ENCODE peak calls at places on chromosome 17, in six cellular contexts. L is HCT116, P is stomach, V is IMR-90, M is brain microvascular endothelial cell, U is DND-41. K is an unnamed sample.

GRCh38 chr17:3826191-3826590 is 19.9 kb downstream of the NCBP3 start:
- DNase-seq in P (no peak), U (no peak), L (no peak), V (peak), M (no peak), K (no peak)

GRCh38 chr17:33205552-33205951 is 87.5 kb downstream of the ASIC2 start:
- DNase-seq in P (no peak), V (no peak), M (no peak), U (no peak), L (no peak), K (no peak)

GRCh38 chr17:58084317-58084981 is 1.2 kb downstream of the DYNLL2 start:
- DNase-seq in L (peak), U (peak), V (no peak), P (peak), M (no peak), K (no peak)

GRCh38 chr17:66398617-66399016 is 96.2 kb downstream of the PRKCA start:
- DNase-seq in M (no peak), P (no peak), L (no peak), U (no peak), V (no peak), K (no peak)

GRCh38 chr17:50834786-50835562 is 412 bp upstream of the WFIKKN2 start:
- DNase-seq in M (peak), U (no peak), P (no peak), L (no peak), V (peak), K (peak)

GRCh38 chr17:48134912-48135480 is 27.4 kb downstream of the SNX11 start:
- DNase-seq in L (no peak), M (no peak), P (no peak), U (no peak), V (no peak), K (no peak)

GRCh38 chr17:2343421-2343820 is 6.1 kb downstream of the SGSM2 start:
- DNase-seq in M (no peak), P (no peak), L (no peak), V (no peak), U (no peak), K (no peak)

GRCh38 chr17:9676084-9676483 is 30.8 kb downstream of the USP43 start:
- DNase-seq in U (no peak), M (no peak), P (no peak), V (no peak), L (no peak), K (no peak)

GRCh38 chr17:80130992-80131391 is 15.9 kb downstream of the EIF4A3 start:
- DNase-seq in U (no peak), M (no peak), V (no peak), P (no peak), L (no peak), K (no peak)

GRCh38 chr17:2172447-2172938 is 117.6 kb downstream of the HIC1 start:
- DNase-seq in V (peak), L (no peak), M (peak), P (no peak), U (no peak), K (no peak)

GRCh38 chr17:77372444-77373297 is 231.9 kb downstream of the SEC14L1 start:
- DNase-seq in V (peak), L (no peak), M (no peak), U (peak), P (peak), K (peak)

GRCh38 chr17:31653710-31654109 is 205.3 kb downstream of the COPRS start:
- DNase-seq in L (no peak), V (no peak), P (no peak), U (no peak), M (no peak), K (no peak)

GRCh38 chr17:671076-671762 is 43.4 kb downstream of the VPS53 start:
- DNase-seq in U (no peak), M (no peak), V (no peak), L (no peak), P (no peak), K (no peak)

GRCh38 chr17:7025240-7025639 is 2.4 kb downstream of the BCL6B start:
- DNase-seq in M (no peak), P (no peak), U (no peak), V (no peak), L (no peak), K (no peak)

GRCh38 chr17:80198144-80198661 is 21.9 kb downstream of the SGSH start:
- DNase-seq in V (no peak), P (no peak), L (no peak), M (no peak), U (no peak), K (no peak)

GRCh38 chr17:52209507-52209906 is 51.0 kb upstream of the CA10 start:
- DNase-seq in L (no peak), V (no peak), M (no peak), P (no peak), U (no peak), K (no peak)

DNA sequence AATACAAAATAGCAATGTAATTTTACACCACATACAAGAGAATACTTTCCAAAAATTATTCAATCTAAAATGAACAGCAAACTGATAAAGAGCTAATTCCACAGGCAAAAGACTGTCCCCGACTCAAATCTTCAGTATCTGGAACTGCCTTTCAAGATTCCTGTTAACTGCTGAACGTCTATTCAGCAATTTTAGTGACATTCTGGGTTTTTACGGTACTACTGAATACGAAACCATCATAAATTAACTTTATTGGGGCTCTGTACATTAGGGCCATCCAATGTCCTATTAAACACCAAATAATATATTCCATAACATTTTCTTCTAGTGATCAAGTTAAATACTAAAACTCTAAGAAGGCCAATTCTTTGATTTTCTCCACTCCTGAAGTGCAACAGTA is 1.6 kb downstream of the FBXL20 start:
- DNase-seq in L (no peak), M (no peak), V (no peak), U (no peak), P (no peak), K (no peak)
- H3K4me3 ChIP-seq in L (no peak), M (no peak), V (peak), U (peak), P (peak), K (peak)

DNA sequence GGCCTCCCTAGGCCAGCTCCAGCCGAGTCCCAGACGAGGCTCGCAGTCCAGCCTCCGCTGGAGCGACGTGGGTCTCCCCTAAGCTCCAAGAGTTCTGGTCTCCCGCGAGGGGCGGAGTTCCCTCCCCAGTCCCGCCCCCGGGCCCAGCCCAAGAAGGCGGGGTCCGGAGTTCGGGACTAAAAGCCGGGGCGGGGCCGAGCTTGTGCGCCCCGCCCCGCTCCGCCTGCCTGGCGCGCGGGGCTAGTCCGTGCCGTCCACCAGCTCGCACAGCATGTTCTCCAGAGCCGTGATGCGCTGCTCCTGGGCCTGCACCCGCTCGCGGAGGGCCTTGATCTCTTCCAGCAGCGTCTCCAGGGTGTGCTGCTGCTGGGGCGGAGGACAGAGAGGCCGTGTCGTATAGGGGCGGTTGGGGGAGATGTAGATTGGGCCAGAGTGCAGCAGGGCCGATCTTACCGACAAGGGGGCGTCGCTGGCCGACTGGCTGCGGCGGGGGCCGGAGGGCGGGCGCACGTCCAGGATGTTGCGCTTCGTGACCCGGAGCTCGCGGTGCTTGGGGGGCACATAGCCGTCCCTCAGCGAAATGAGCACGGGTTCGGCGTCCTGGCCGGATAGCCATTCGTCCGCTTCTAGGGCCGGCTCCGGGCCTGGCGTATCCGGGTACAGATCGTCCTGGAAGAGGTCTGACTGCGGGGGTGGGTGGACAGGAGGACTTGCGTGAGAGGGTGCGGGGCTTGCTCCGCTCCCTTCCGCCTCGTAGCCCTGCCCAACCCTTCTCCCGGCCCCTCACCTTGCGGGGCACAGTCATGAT is 7.0 kb downstream of the CORO6 start:
- DNase-seq in P (peak), U (peak), L (no peak), M (peak), V (peak), K (peak)
- H3K4me3 ChIP-seq in P (peak), U (peak), L (no peak), M (peak), V (no peak), K (peak)

GRCh38 chr17:64016248-64016784 is 4.1 kb downstream of the ICAM2 start:
- DNase-seq in M (no peak), U (peak), V (no peak), P (no peak), L (no peak), K (no peak)

GRCh38 chr17:64015447-64015846 is 5.0 kb downstream of the ICAM2 start:
- DNase-seq in L (no peak), M (no peak), P (no peak), V (no peak), U (no peak), K (peak)

GRCh38 chr17:64017381-64017980 is 3.0 kb downstream of the ICAM2 start:
- DNase-seq in P (no peak), U (no peak), V (no peak), M (no peak), L (no peak), K (no peak)

GRCh38 chr17:64019486-64020067 is 856 bp downstream of the ICAM2 start:
- DNase-seq in M (no peak), L (no peak), V (no peak), U (peak), P (no peak), K (peak)

GRCh38 chr17:64016974-64017373 is 3.5 kb downstream of the ICAM2 start:
- DNase-seq in U (no peak), L (no peak), V (no peak), M (no peak), P (no peak), K (no peak)
- H3K4me3 ChIP-seq in U (no peak), L (no peak), V (no peak), M (no peak), P (no peak), K (no peak)

DNA sequence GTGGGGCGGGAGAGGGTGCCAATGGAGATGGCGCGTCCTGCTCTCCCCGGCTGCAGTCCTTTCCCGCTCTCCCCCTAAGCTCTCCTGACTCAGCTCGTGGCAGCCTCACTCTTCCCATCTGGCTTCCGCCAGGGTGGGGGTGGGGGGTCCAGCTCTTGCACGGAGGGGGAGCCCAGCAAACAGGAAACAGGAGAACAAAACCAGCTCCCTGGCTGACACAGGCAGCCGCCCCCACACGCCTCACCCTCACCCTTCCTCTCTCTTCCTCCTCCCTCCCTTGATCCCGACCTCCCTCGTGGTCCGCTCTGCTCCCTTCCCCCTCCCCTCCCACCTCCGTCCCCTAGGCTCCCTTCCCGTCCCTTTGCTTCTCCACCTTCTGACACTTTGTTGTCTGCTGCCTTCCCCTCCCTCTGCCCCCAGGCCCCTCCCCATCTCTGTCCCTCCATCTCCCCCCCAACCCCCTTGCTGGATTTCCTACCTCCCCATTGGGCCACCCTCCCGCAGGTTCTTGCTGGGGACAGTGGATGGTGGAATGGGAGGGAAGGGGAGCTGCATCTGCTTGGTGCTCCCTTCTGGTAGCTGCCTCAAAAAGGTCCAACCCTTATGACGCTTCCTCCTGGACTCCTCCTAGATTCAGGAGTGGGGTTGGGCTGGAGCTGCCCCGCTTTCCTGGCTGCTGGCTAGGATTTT is 23.7 kb downstream of the ARHGAP23 start:
- DNase-seq in V (peak), L (no peak), P (no peak), U (peak), M (peak), K (no peak)
- H3K4me3 ChIP-seq in V (peak), L (peak), P (no peak), U (no peak), M (peak), K (peak)

DNA sequence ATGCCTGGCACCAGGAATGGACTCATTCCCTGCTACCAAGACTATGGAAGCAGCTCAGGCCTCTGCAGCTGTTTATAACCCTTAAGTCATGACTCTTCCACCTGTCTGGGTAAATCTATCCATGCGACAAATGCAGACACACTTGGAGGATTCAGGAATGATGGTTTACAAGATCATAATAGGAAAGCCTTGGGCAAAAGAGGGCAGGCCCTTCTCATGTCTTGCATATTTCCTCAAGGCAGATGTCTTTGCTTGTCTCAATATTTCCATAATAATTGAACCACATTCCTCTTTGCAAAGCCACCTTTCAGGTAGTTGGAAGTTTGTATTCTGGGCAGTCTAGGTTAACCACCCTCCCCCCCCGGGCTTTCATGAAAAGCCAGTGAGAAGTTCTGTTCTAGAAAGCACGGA is 884 bp upstream of the JPT1 start:
- DNase-seq in P (no peak), U (no peak), V (no peak), L (no peak), M (no peak), K (no peak)
- H3K4me3 ChIP-seq in P (no peak), U (peak), V (no peak), L (peak), M (no peak), K (peak)